ENCODE peak calls at places on chromosomes 1 and 21, in seven cellular contexts. N is tibial nerve, W is mammary epithelial cell, J is astrocyte of the cerebellum, D is right lobe of liver, G is AG09319, B is mucosa of descending colon. U is an unnamed sample.

GRCh38 chr1:156766288-156767100 is 841 bp upstream of the PRCC start:
- DNase-seq in N (no peak), W (peak; percentile 17), J (no peak), D (no peak), G (no peak), B (peak; percentile 71), U (no peak)

GRCh38 chr1:27001570-27002360 is 8.3 kb downstream of the TRNP1 start:
- DNase-seq in N (peak; percentile 69), W (peak; percentile 94), J (no peak), D (peak; percentile 50), G (no peak), B (no peak), U (no peak)

GRCh38 chr1:186187601-186188000 is 187.5 kb downstream of the TPR start:
- DNase-seq in N (no peak), W (peak; percentile 92), J (no peak), D (no peak), G (no peak), B (no peak), U (peak; percentile 63)

GRCh38 chr1:215637041-215637573 is 70.0 kb downstream of the KCTD3 start:
- DNase-seq in N (peak; percentile 72), W (peak; percentile 41), J (peak; percentile 91), D (peak; percentile 77), G (peak; percentile 84), B (no peak), U (peak; percentile 45)

GRCh38 chr21:42779431-42779861 is 99.9 kb downstream of the WDR4 start:
- DNase-seq in N (no peak), W (no peak), J (no peak), D (no peak), G (no peak), B (no peak), U (no peak)

GRCh38 chr1:163063131-163064059 is 5.8 kb upstream of the RGS4 start:
- DNase-seq in N (no peak), W (no peak), J (no peak), D (no peak), G (no peak), B (no peak), U (no peak)

GRCh38 chr1:105000793-105001192 is 1251.1 kb downstream of the AMY1C start:
- DNase-seq in N (no peak), W (no peak), J (no peak), D (no peak), G (no peak), B (no peak), U (no peak)

GRCh38 chr1:101284622-101285218 is 47.9 kb downstream of the S1PR1 start:
- DNase-seq in N (no peak), W (no peak), J (no peak), D (no peak), G (no peak), B (no peak), U (no peak)

GRCh38 chr1:5903680-5904079 is 88.5 kb downstream of the NPHP4 start:
- DNase-seq in N (no peak), W (no peak), J (no peak), D (no peak), G (no peak), B (no peak), U (no peak)

GRCh38 chr1:43267291-43267805 is 2.4 kb upstream of the TMEM125 start:
- DNase-seq in N (no peak), W (no peak), J (peak; percentile 8), D (no peak), G (peak; percentile 52), B (no peak), U (no peak)

GRCh38 chr21:29232601-29233541 is 65.9 kb upstream of the BACH1 start:
- DNase-seq in N (no peak), W (peak; percentile 41), J (no peak), D (no peak), G (no peak), B (no peak), U (peak; percentile 56)

GRCh38 chr21:25925064-25925463 is 190.3 kb downstream of the GABPA start:
- DNase-seq in N (no peak), W (no peak), J (peak; percentile 53), D (no peak), G (no peak), B (no peak), U (no peak)

GRCh38 chr1:63322944-63323865 is 838 bp downstream of the FOXD3 start:
- DNase-seq in N (no peak), W (peak; percentile 21), J (no peak), D (peak; percentile 46), G (no peak), B (peak; percentile 59), U (no peak)

GRCh38 chr1:103948526-103948925 is 198.8 kb downstream of the AMY1C start:
- DNase-seq in N (no peak), W (no peak), J (no peak), D (no peak), G (no peak), B (no peak), U (peak; percentile 30)

GRCh38 chr1:232600430-232601258 is 29.3 kb downstream of the SIPA1L2 start:
- DNase-seq in N (no peak), W (no peak), J (no peak), D (no peak), G (no peak), B (no peak), U (no peak)

GRCh38 chr1:153534933-153535663 is 693 bp downstream of the S100A6 start:
- DNase-seq in N (peak; percentile 80), W (no peak), J (no peak), D (no peak), G (no peak), B (peak; percentile 85), U (peak; percentile 76)
- TF ChIP-seq CTCF in N (peak; percentile 9), W (peak; percentile 16), J (no peak), D (no peak), G (peak; percentile 10), B (no peak), U (no peak)

GRCh38 chr1:211944733-211945500 is 90.4 kb downstream of the INTS7 start:
- DNase-seq in N (no peak), W (peak; percentile 93), J (peak; percentile 34), D (peak; percentile 93), G (no peak), B (no peak), U (peak; percentile 96)
- TF ChIP-seq CTCF in N (peak; percentile 9), W (peak; percentile 98), J (peak; percentile 86), D (peak; percentile 68), G (peak; percentile 40), B (peak; percentile 47), U (peak; percentile 96)

GRCh38 chr1:8860738-8861516 is 17.6 kb downstream of the ENO1 start:
- DNase-seq in N (no peak), W (no peak), J (no peak), D (no peak), G (no peak), B (no peak), U (no peak)

GRCh38 chr1:8854270-8854669 is 24.2 kb downstream of the ENO1 start:
- DNase-seq in N (no peak), W (no peak), J (no peak), D (no peak), G (no peak), B (no peak), U (no peak)

GRCh38 chr1:8858888-8859706 is 19.4 kb downstream of the ENO1 start:
- DNase-seq in N (peak; percentile 79), W (no peak), J (peak; percentile 55), D (no peak), G (no peak), B (no peak), U (peak; percentile 65)

GRCh38 chr1:8858112-8858668 is 20.3 kb downstream of the ENO1 start:
- DNase-seq in N (peak; percentile 26), W (peak; percentile 77), J (peak; percentile 72), D (no peak), G (no peak), B (no peak), U (no peak)

DNA sequence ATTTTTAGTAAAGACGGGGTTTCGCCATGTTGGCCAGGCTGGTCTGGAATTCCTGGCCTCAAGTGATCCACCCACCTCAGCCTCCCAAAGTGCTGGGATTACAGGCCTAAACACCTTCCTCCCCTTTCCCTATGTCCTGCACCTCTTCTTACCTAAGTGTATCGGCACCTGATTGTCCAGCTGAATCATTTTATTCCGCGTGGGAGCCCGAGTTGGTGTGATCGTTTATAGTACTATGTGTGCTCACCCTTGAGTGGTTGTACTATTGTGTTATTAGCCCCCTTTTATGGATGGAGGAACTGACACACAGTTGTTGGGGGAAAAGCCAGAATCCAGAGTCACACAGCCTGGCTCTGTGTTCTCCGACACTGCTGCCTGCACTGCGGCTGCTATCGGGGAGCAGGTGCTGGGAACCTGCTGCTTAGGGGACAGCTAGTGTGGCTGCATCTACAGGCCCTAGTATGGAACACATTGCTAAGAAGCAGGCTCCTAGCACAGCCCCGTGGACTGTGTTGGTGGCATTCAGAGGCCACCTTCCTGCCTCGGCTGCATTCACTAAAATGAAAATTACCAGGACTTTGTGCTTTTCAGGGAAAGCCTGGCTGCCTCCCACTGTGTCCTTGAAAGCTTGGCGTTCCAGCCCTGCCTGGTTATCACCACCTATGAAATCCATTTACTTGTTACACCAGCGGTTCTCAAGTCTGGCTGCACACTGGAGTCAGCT is 21.6 kb downstream of the ENO1 start:
- DNase-seq in N (no peak), W (no peak), J (no peak), D (no peak), G (no peak), B (no peak), U (no peak)
- TF ChIP-seq CTCF in N (no peak), W (no peak), J (no peak), D (no peak), G (no peak), B (no peak), U (no peak)

DNA sequence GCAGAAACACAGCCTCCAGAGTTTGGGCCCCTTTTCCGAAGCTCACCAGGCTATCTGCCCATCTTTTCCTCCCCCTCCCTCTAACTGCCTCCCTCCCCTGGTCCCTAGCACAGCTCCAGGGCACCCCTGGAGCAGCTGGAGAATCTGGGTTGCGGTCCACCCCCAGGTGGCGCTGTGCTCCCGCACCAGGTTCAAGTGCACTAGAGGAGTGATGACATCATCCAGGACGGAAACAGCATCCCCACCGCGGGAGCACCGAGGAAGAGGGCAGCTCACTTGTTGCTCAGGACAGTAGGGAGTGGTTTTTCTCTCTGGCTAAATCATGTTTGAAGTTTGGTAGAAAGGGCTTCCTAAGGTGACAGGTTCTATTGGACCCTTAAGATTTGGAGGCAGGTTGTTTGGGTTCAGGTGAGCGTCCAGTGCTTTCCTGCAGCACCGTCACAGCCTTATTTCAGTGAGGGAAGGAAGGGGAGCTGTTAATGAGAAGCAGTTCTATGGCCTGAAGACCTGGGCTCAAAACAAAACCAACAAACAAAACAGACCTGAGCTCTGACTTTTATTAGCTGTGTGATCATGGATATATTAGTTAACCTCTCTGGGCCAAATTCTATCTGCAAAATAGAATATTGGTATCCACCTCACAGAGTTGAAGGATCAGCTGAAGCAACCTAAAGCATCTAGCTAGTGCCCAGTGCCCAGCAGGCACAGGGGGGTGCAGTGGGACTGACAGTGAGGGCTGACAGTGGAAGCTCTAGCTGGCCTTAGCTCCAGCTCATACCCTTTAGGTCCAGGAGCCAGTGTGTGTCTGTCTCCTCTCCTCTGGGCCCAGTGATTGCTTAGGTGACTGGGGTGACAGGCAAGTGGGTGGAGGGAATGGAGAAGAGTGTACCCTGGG is 7.5 kb downstream of the SHISA4 start:
- DNase-seq in N (peak; percentile 91), W (peak; percentile 78), J (peak; percentile 83), D (peak; percentile 85), G (peak; percentile 70), B (peak; percentile 82), U (peak; percentile 95)
- TF ChIP-seq CTCF in N (peak; percentile 90), W (peak; percentile 98), J (peak; percentile 94), D (peak; percentile 90), G (peak; percentile 97), B (peak; percentile 88), U (peak; percentile 99)

U was measured in MCF 10A.